ENCODE peak calls at places on chromosomes 5 and 9, in four cellular contexts. X, D, G and U are unnamed samples.
A peak's percentile ranks its signal among the peaks of the same experiment; 100 is the strongest.

GRCh38 chr9:37944266-37944650 is 40.3 kb upstream of the SLC25A51 start:
- DNase-seq in D (no peak), G (no peak), X (no peak), U (no peak)

GRCh38 chr5:132500931-132501628 is 10.5 kb upstream of the IRF1 start:
- DNase-seq in X (no peak), D (peak; percentile 53), G (no peak), U (no peak)

GRCh38 chr5:19975795-19976194 is 12.2 kb downstream of the CDH18 start:
- DNase-seq in X (no peak), D (no peak), G (no peak), U (no peak)

GRCh38 chr5:34674226-34674625 is 18.1 kb downstream of the RAI14 start:
- DNase-seq in D (no peak), X (peak; percentile 94), G (no peak), U (no peak)

GRCh38 chr9:124347206-124347967 is 67.9 kb downstream of the PSMB7 start:
- DNase-seq in G (no peak), D (no peak), X (no peak), U (no peak)

GRCh38 chr9:95980262-95981125 is 105.0 kb downstream of the ERCC6L2 start:
- DNase-seq in D (no peak), X (no peak), G (no peak), U (no peak)

GRCh38 chr9:92657296-92658094 is 12.4 kb downstream of the IPPK start:
- DNase-seq in D (no peak), X (no peak), G (no peak), U (no peak)

GRCh38 chr9:108939975-108940374 is 5.8 kb downstream of the ABITRAM start:
- DNase-seq in X (no peak), D (no peak), G (no peak), U (no peak)

GRCh38 chr9:72585737-72586136 is 64.3 kb downstream of the TMC1 start:
- DNase-seq in D (peak; percentile 46), X (no peak), G (no peak), U (no peak)

GRCh38 chr5:91541696-91542095 is 158.6 kb upstream of the ARRDC3 start:
- DNase-seq in X (peak; percentile 19), G (no peak), D (no peak), U (no peak)

GRCh38 chr5:15691536-15691935 is 191.6 kb downstream of the FBXL7 start:
- DNase-seq in D (no peak), X (no peak), G (no peak), U (no peak)

GRCh38 chr5:176425138-176425537 is 8.8 kb upstream of the CLTB start:
- DNase-seq in X (no peak), D (no peak), G (no peak), U (no peak)

GRCh38 chr5:51394609-51395008 is 11.4 kb downstream of the ISL1 start:
- DNase-seq in G (no peak), D (no peak), X (no peak), U (no peak)

GRCh38 chr5:174523311-174524159 is 200.8 kb upstream of the MSX2 start:
- DNase-seq in D (no peak), X (no peak), G (no peak), U (no peak)

GRCh38 chr5:69367697-69368279 is 1.5 kb downstream of the AK6 start:
- DNase-seq in D (no peak), X (no peak), G (no peak), U (no peak)

GRCh38 chr5:134143964-134144941 is 29.8 kb downstream of the TCF7 start:
- DNase-seq in X (no peak), D (no peak), G (no peak), U (no peak)

GRCh38 chr5:168317521-168318147 is 26.2 kb downstream of the WWC1 start:
- DNase-seq in X (peak; percentile 64), D (no peak), G (no peak), U (no peak)

GRCh38 chr9:101631892-101632291 is 37.1 kb upstream of the PPP3R2 start:
- DNase-seq in D (no peak), X (no peak), G (no peak), U (no peak)

GRCh38 chr5:165029471-165029870 is 1524.1 kb downstream of the MAT2B start:
- DNase-seq in X (no peak), G (no peak), D (no peak), U (peak; percentile 27)

GRCh38 chr5:173890195-173890951 is 2.2 kb downstream of the CPEB4 start:
- DNase-seq in G (no peak), X (no peak), D (peak; percentile 33), U (no peak)

GRCh38 chr5:1552469-1553255 is 28.9 kb upstream of the LPCAT1 start:
- DNase-seq in D (no peak), X (no peak), G (peak; percentile 62), U (no peak)

GRCh38 chr5:36323926-36324781 is 22.5 kb upstream of the RANBP3L start:
- DNase-seq in D (no peak), G (no peak), X (no peak), U (no peak)

GRCh38 chr5:2903451-2904395 is 152.2 kb upstream of the IRX2 start:
- DNase-seq in X (no peak), D (no peak), G (no peak), U (no peak)

GRCh38 chr5:67827521-67827920 is 388.0 kb upstream of the PIK3R1 start:
- DNase-seq in G (no peak), X (no peak), D (no peak), U (no peak)

GRCh38 chr9:19161257-19162025 is 34.1 kb upstream of the PLIN2 start:
- DNase-seq in X (peak; percentile 99), G (no peak), D (no peak), U (no peak)

GRCh38 chr5:124906339-124907097 is 160.1 kb upstream of the ZNF608 start:
- DNase-seq in D (peak; percentile 48), X (no peak), G (peak; percentile 35), U (no peak)

GRCh38 chr5:1782385-1783213 is 17.0 kb downstream of the MRPL36 start:
- DNase-seq in X (no peak), G (no peak), D (peak; percentile 1), U (no peak)

GRCh38 chr5:1511651-1512540 is 11.9 kb downstream of the LPCAT1 start:
- DNase-seq in X (no peak), D (peak; percentile 3), G (no peak), U (no peak)

GRCh38 chr5:140545606-140546005 is 1.9 kb upstream of the EIF4EBP3 start:
- DNase-seq in G (no peak), X (no peak), D (no peak), U (no peak)

GRCh38 chr5:38468978-38469706 is 87.3 kb downstream of the LIFR start:
- DNase-seq in D (peak; percentile 86), X (no peak), G (no peak), U (no peak)

GRCh38 chr5:163362806-163363788 is 74.3 kb upstream of the CCNG1 start:
- DNase-seq in X (no peak), D (no peak), G (no peak), U (no peak)

DNA sequence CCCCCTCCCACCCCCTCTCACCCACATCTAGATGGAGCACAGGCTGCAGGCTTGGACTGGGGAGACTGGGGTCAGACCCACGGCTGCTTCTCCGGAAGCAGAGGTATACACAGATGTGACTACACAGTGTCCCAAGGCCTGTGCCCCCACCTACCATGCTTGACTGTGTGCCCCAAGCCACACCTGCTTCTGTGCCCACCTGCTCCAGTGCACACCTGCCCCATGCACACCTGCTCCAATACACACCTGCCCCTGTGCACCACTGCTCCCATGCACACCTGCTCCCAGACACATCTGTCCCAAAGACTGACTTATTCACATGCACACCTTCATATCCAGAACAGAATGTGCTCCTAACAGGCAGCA is 5.5 kb upstream of the COL5A1 start:
- DNase-seq in G (no peak), X (no peak), D (no peak), U (no peak)
- H3K27ac ChIP-seq in G (no peak overlapping the region), X (no peak overlapping the region), D (no peak overlapping the region), U (no peak overlapping the region)

GRCh38 chr5:27908341-27908740 is 870.0 kb upstream of the CDH9 start:
- DNase-seq in G (no peak), X (peak; percentile 31), D (no peak), U (no peak)

GRCh38 chr5:27906481-27906880 is 868.1 kb upstream of the CDH9 start:
- DNase-seq in G (no peak), D (no peak), X (peak; percentile 75), U (no peak)

GRCh38 chr5:27911216-27911615 is 872.8 kb upstream of the CDH9 start:
- DNase-seq in X (no peak), G (no peak), D (no peak), U (no peak)

DNA sequence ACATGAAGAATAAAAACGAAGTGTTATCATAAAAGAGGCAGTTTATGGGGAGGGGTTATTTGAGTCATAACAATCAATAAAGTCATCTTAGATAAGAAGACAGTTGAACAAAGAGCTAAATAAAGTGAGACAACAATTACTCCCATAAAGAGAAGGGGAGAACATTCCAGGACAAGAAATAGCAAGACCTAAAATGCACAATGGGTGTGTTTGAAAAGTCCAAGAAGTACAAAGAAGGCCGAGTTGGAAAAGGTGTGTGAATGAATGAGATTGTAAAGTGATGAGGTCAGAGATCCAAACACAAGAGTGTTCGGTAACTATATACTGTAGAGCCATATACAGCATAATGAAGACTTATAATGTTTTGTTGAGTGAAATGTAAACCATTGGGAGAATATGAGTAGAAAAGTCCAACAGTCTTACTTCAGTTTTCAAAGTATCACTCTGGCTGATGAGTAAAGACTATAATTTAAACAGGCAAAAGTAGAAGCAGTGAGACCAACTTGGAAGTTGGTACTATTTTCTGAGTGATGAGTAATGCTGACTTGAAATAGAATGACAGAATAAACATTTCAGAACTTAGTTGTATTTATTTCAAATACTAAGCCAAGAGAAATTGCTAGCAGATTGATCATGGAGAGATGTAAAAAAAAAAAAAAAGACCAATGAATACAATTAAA is 868.7 kb upstream of the CDH9 start:
- DNase-seq in X (peak; percentile 92), G (no peak), D (no peak), U (no peak)
- H3K27ac ChIP-seq in X (peak overlapping the region; percentile 17), G (no peak overlapping the region), D (no peak overlapping the region), U (no peak overlapping the region)

DNA sequence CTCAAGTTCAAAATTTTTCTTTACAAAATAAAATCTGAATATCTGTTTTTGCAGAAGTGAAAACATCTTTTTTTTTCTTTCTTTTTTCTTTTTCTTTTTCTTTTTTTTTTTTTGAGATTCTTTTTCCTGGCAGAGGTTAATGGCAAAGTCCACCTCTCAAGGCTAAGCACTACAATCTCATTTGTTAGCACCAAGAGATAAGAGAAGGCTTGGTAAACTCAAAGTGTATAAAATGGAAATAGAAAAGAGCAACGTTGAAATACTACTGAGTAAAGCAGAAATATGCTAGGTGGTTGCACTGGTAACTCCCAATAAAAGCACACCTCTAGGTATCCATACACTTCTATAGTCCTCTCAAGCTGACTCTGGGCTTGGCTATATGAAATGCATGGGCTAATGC is 188.9 kb downstream of the RAB3C start:
- DNase-seq in G (no peak), D (no peak), X (no peak), U (no peak)
- H3K27ac ChIP-seq in G (no peak overlapping the region), D (no peak overlapping the region), X (no peak overlapping the region), U (no peak overlapping the region)

DNA sequence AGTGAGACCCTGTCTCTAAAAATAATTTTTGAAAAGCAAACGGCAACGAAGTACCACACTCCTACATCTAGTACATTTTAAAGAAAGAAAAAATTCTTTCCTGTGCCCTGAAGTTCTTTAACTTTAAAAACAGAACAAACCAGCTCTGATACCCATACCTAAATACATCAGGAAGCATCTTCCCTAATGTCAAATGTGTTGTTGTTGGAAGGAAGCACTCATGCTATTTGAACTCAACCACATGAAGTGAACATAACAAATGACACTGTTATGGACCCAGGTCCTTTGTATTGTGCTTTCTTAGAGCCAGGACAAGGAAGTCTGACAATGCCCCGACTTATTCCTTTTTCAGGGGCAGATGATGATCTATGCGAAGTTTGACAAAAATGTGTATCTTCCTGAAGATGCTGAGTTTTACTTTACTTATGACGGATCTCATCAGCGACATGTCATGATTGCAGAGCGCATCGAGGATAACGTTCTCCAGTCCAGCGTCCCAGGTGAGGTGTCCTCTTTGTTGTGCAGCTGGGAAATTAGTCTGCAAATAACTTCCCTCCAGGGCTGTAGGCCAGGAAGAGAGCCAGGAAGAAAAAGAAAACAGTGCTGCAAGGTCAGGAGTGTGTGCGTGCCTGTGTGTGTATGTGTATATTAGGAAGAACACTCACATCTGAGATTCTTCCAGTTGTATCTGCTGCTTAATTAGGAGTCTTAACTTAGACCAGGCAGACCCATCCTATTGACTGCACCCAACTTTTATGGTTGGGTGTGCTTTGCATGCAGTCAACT is 123.7 kb downstream of the ARHGEF28 start:
- DNase-seq in X (no peak), D (no peak), G (no peak), U (no peak)
- H3K27ac ChIP-seq in X (no peak overlapping the region), D (no peak overlapping the region), G (no peak overlapping the region), U (no peak overlapping the region)